ENCODE peak calls at places on chromosomes 5 and 9, in nine cellular contexts. Y, Q, J, V, O, U, K, M and G are unnamed samples.

GRCh38 chr5:756171-756570 is 28.4 kb downstream of the ZDHHC11B start:
- DNase-seq in Y (peak), Q (no peak), J (no peak), V (no peak), O (no peak), U (no peak), K (peak), M (peak), G (no peak)

GRCh38 chr9:97935291-97935690 is 2.7 kb downstream of the HEMGN start:
- DNase-seq in Y (no peak), Q (no peak), J (no peak), V (no peak), O (no peak), U (no peak), K (no peak), M (no peak), G (no peak)

GRCh38 chr5:144276034-144276822 is 105.6 kb downstream of the KCTD16 start:
- DNase-seq in Y (no peak), Q (no peak), J (no peak), V (no peak), O (no peak), U (no peak), K (no peak), M (no peak), G (no peak)

GRCh38 chr5:147892696-147893296 is 13.5 kb downstream of the C5orf46 start:
- DNase-seq in Y (no peak), Q (no peak), J (no peak), V (peak), O (no peak), U (no peak), K (peak), M (peak), G (no peak)

GRCh38 chr9:138075496-138075895 is 197.9 kb downstream of the CACNA1B start:
- DNase-seq in Y (peak), Q (no peak), J (no peak), V (no peak), O (peak), U (no peak), K (no peak), M (peak), G (no peak)

GRCh38 chr9:96080364-96080763 is 204.9 kb downstream of the ERCC6L2 start:
- DNase-seq in Y (no peak), Q (no peak), J (no peak), V (no peak), O (no peak), U (no peak), K (no peak), M (peak), G (peak)

GRCh38 chr9:88574993-88575392 is 40.0 kb downstream of the NXNL2 start:
- DNase-seq in Y (no peak), Q (no peak), J (peak), V (no peak), O (no peak), U (no peak), K (no peak), M (no peak), G (no peak)

GRCh38 chr5:131379723-131380122 is 115.9 kb downstream of the CDC42SE2 start:
- DNase-seq in Y (no peak), Q (no peak), J (peak), V (no peak), O (no peak), U (no peak), K (no peak), M (peak), G (peak)

GRCh38 chr5:31719988-31720387 is 81.1 kb downstream of the PDZD2 start:
- DNase-seq in Y (no peak), Q (no peak), J (no peak), V (no peak), O (no peak), U (no peak), K (no peak), M (no peak), G (no peak)

GRCh38 chr5:148141645-148142044 is 26.7 kb upstream of the SPINK14 start:
- DNase-seq in Y (no peak), Q (no peak), J (no peak), V (no peak), O (no peak), U (no peak), K (no peak), M (no peak), G (no peak)

GRCh38 chr5:8247485-8247884 is 378.5 kb downstream of the MTRR start:
- DNase-seq in Y (no peak), Q (no peak), J (no peak), V (no peak), O (no peak), U (no peak), K (no peak), M (no peak), G (no peak)

GRCh38 chr5:83564069-83564749 is 92.7 kb downstream of the VCAN start:
- DNase-seq in Y (no peak), Q (no peak), J (no peak), V (peak), O (no peak), U (no peak), K (no peak), M (no peak), G (peak)

GRCh38 chr9:124869986-124870560 is 8.1 kb downstream of the ARPC5L start:
- DNase-seq in Y (no peak), Q (no peak), J (no peak), V (no peak), O (peak), U (no peak), K (peak), M (peak), G (peak)

GRCh38 chr5:171776176-171776575 is 9.4 kb upstream of the SMIM23 start:
- DNase-seq in Y (no peak), Q (no peak), J (no peak), V (no peak), O (no peak), U (no peak), K (no peak), M (no peak), G (no peak)

GRCh38 chr5:174514325-174514724 is 210.1 kb upstream of the MSX2 start:
- DNase-seq in Y (peak), Q (no peak), J (no peak), V (no peak), O (no peak), U (no peak), K (no peak), M (no peak), G (no peak)

GRCh38 chr5:56200856-56201638 is 32.1 kb downstream of the ANKRD55 start:
- DNase-seq in Y (peak), Q (no peak), J (no peak), V (peak), O (no peak), U (no peak), K (peak), M (peak), G (peak)

GRCh38 chr5:54383225-54383624 is 72.3 kb upstream of the HSPB3 start:
- DNase-seq in Y (no peak), Q (no peak), J (no peak), V (no peak), O (no peak), U (no peak), K (no peak), M (no peak), G (no peak)

GRCh38 chr5:15008476-15008875 is 136.9 kb upstream of the ANKH start:
- DNase-seq in Y (peak), Q (peak), J (peak), V (peak), O (no peak), U (peak), K (peak), M (peak), G (peak)

GRCh38 chr5:165057156-165057555 is 1551.7 kb downstream of the MAT2B start:
- DNase-seq in Y (no peak), Q (no peak), J (no peak), V (no peak), O (no peak), U (no peak), K (no peak), M (no peak), G (no peak)

GRCh38 chr9:120886490-120886967 is 9.5 kb upstream of the PHF19 start:
- DNase-seq in Y (no peak), Q (no peak), J (peak), V (no peak), O (no peak), U (peak), K (no peak), M (no peak), G (no peak)

GRCh38 chr5:78964889-78965288 is 20.2 kb downstream of the ARSB start:
- DNase-seq in Y (no peak), Q (no peak), J (no peak), V (peak), O (no peak), U (no peak), K (no peak), M (no peak), G (peak)

GRCh38 chr5:150126921-150127265 is 28.8 kb downstream of the PDGFRB start:
- DNase-seq in Y (no peak), Q (no peak), J (no peak), V (no peak), O (no peak), U (no peak), K (no peak), M (no peak), G (no peak)

GRCh38 chr9:94922691-94923107 is 196.2 kb downstream of the AOPEP start:
- DNase-seq in Y (no peak), Q (no peak), J (no peak), V (no peak), O (no peak), U (no peak), K (no peak), M (no peak), G (no peak)

GRCh38 chr9:116550728-116551436 is 136.2 kb upstream of the TRIM32 start:
- DNase-seq in Y (no peak), Q (no peak), J (peak), V (peak), O (no peak), U (no peak), K (no peak), M (no peak), G (no peak)

GRCh38 chr9:97769208-97769607 is 72.1 kb upstream of the XPA start:
- DNase-seq in Y (no peak), Q (no peak), J (no peak), V (no peak), O (no peak), U (no peak), K (no peak), M (no peak), G (no peak)

GRCh38 chr5:108251350-108251749 is 130.5 kb downstream of the FBXL17 start:
- DNase-seq in Y (no peak), Q (no peak), J (no peak), V (no peak), O (no peak), U (no peak), K (no peak), M (no peak), G (no peak)

GRCh38 chr9:134702291-134702690 is 60.7 kb downstream of the COL5A1 start:
- DNase-seq in Y (no peak), Q (no peak), J (no peak), V (no peak), O (no peak), U (peak), K (no peak), M (no peak), G (no peak)

GRCh38 chr5:73357576-73357975 is 91.0 kb downstream of the FOXD1 start:
- DNase-seq in Y (no peak), Q (no peak), J (no peak), V (no peak), O (no peak), U (no peak), K (no peak), M (no peak), G (no peak)

GRCh38 chr9:125700791-125701190 is 6.2 kb downstream of the MAPKAP1 start:
- DNase-seq in Y (peak), Q (no peak), J (no peak), V (peak), O (no peak), U (no peak), K (no peak), M (no peak), G (no peak)

GRCh38 chr9:135338546-135338945 is 141.0 kb upstream of the PPP1R26 start:
- DNase-seq in Y (no peak), Q (no peak), J (no peak), V (no peak), O (peak), U (no peak), K (no peak), M (peak), G (no peak)

GRCh38 chr9:33446507-33447403 is 638 bp downstream of the AQP3 start:
- DNase-seq in Y (no peak), Q (no peak), J (peak), V (no peak), O (no peak), U (no peak), K (peak), M (peak), G (peak)
- H3K4me3 ChIP-seq in Y (peak), Q (peak), J (peak), V (peak), O (peak), U (peak), K (peak), M (peak), G (peak)

GRCh38 chr9:2023042-2023441 is 7.9 kb downstream of the SMARCA2 start:
- DNase-seq in Y (no peak), Q (no peak), J (no peak), V (no peak), O (no peak), U (no peak), K (no peak), M (no peak), G (no peak)

GRCh38 chr9:2024888-2025781 is 10.0 kb downstream of the SMARCA2 start:
- DNase-seq in Y (no peak), Q (no peak), J (no peak), V (peak), O (no peak), U (no peak), K (no peak), M (peak), G (peak)

GRCh38 chr9:2022560-2022959 is 7.4 kb downstream of the SMARCA2 start:
- DNase-seq in Y (no peak), Q (no peak), J (no peak), V (no peak), O (no peak), U (no peak), K (no peak), M (no peak), G (peak)

GRCh38 chr9:2021731-2022130 is 6.6 kb downstream of the SMARCA2 start:
- DNase-seq in Y (no peak), Q (no peak), J (no peak), V (no peak), O (no peak), U (no peak), K (no peak), M (no peak), G (no peak)

DNA sequence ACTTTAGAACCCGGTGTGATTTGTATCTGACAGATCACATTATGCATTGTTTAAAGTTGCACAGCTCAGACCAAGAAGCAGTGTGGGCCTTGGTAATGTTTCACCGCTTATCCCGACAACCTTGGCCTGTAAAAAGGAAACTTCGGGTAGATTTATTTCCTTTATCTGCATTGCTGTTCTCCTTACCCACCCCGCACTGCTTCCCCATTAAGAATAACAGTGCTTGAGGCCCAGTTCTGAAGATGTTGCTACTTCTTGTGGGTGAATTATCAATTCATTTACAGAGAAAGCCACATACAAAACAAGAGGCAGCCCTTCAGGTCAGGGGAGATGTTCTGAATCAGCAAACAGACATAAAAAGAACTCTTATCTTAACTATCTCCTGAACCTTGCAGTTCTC is 8.4 kb downstream of the SMARCA2 start:
- DNase-seq in Y (no peak), Q (no peak), J (no peak), V (no peak), O (no peak), U (no peak), K (no peak), M (no peak), G (no peak)
- H3K4me3 ChIP-seq in Y (no peak), Q (peak), J (no peak), V (no peak), O (no peak), U (peak), K (no peak), M (no peak), G (no peak)

DNA sequence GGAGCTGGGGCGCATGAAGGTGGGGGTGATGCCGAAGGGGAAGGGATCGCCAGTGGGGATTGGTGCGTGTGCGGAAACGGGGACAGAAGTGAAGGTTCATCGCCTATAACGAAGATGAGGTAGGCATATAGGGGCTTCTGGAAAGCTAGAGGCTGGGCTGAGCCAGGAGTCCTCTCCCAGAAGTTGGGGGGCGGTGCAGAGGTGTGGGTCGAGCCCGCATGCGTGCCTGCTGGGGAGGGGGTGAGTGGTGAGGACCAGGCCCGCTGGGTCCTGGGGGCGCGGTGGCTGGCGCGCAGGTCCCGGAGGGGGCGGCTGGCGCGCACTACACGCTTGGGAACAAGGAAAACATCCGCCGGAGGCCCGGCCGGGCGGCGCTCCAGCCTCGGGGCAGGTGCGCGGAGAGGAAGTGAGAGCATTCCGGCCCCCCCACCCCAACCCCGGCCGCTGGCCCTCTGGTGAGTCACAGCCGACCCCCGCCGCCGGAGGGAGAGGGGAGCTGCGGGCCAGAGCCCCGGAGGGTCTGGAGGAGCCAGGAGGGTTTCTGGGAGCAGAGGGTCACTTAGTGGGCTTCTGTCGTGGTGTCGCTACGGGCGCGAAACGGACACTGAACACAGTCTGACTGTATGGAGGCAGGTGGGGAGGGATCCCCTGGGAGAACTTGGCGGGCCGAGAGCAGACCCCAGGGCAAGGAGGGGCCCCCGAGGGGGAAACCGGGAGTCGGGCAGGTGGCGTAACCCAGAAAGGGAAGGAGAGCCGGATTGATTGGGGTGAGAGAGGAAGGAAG is 2.9 kb upstream of the MSMP start:
- DNase-seq in Y (peak), Q (no peak), J (no peak), V (peak), O (peak), U (peak), K (peak), M (peak), G (peak)
- H3K4me3 ChIP-seq in Y (peak), Q (peak), J (peak), V (peak), O (peak), U (peak), K (peak), M (peak), G (peak)

GRCh38 chr5:140926211-140926902 is at the start of gene PCDHAC1:
- DNase-seq in Y (peak), Q (no peak), J (no peak), V (peak), O (peak), U (peak), K (peak), M (peak), G (no peak)
- H3K4me3 ChIP-seq in Y (peak), Q (peak), J (peak), V (peak), O (peak), U (peak), K (peak), M (peak), G (peak)

DNA sequence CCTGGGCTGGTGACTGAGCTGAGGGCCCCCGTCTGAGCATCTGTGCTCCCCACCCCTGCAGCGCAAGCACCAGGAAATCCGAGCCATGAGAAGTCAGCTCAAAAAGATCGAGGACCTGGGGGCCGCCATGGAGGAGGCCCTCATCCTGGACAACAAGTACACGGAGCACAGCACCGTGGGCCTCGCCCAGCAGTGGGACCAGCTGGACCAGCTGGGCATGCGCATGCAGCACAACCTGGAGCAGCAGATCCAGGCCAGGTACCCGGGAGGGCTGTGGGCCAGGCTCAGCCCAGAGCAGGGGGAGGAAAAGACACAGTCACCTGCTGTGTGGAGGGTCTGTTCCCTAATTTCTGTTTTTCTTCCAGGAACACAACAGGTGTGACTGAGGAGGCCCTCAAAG is 24.6 kb downstream of the DYNC2I2 start:
- DNase-seq in Y (no peak), Q (no peak), J (no peak), V (no peak), O (peak), U (no peak), K (no peak), M (no peak), G (no peak)
- H3K4me3 ChIP-seq in Y (no peak), Q (no peak), J (no peak), V (no peak), O (no peak), U (no peak), K (no peak), M (no peak), G (no peak)

GRCh38 chr9:83535736-83536135 is 2.5 kb downstream of the FRMD3 start:
- DNase-seq in Y (peak), Q (no peak), J (no peak), V (peak), O (no peak), U (no peak), K (no peak), M (no peak), G (no peak)

GRCh38 chr9:83538172-83538889 is at the start of gene FRMD3:
- DNase-seq in Y (peak), Q (no peak), J (peak), V (peak), O (peak), U (peak), K (peak), M (peak), G (peak)

GRCh38 chr9:83538890-83539238 is 663 bp upstream of the FRMD3 start:
- DNase-seq in Y (no peak), Q (no peak), J (no peak), V (peak), O (no peak), U (no peak), K (no peak), M (no peak), G (no peak)

GRCh38 chr9:83537331-83538171 is 650 bp downstream of the FRMD3 start:
- DNase-seq in Y (peak), Q (no peak), J (no peak), V (peak), O (peak), U (no peak), K (no peak), M (no peak), G (no peak)

GRCh38 chr9:83536332-83536731 is 1.9 kb downstream of the FRMD3 start:
- DNase-seq in Y (no peak), Q (no peak), J (no peak), V (no peak), O (no peak), U (no peak), K (no peak), M (no peak), G (no peak)
- H3K4me3 ChIP-seq in Y (no peak), Q (no peak), J (no peak), V (no peak), O (no peak), U (peak), K (no peak), M (no peak), G (no peak)

DNA sequence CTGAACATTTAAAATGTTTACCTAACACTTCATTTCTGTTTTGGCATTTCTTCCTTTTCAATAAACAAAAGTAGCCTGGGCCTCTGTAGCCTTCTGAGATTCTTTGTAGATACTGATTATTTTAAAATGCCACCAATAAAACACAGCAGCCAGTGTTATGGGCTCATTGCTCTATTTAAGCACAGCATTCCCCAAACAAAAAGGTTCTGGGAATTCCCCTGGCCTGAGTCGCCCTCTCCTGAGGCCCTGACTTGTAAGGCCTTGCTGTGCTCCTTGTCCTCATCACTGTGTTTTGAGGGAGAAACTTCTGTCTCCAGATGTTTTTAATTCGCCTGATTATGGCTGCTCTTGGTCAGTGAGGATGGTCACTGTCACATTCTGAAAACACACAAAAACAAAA is 33.0 kb upstream of the CTXN3 start:
- DNase-seq in Y (no peak), Q (no peak), J (peak), V (no peak), O (no peak), U (no peak), K (no peak), M (no peak), G (no peak)
- H3K4me3 ChIP-seq in Y (no peak), Q (no peak), J (no peak), V (no peak), O (no peak), U (no peak), K (no peak), M (no peak), G (no peak)